ENCODE peak calls at places on chromosomes 4 and X, in eight cellular contexts. J, H, X, Z, I, U, N and T are unnamed samples.

GRCh38 chrX:149962859-149963757 is 24.8 kb upstream of the EOLA2 start:
- DNase-seq in J (peak), H (peak), X (peak), Z (no peak), I (peak), U (peak), N (peak), T (peak)

GRCh38 chrX:107684956-107685385 is 56.7 kb downstream of the PRPS1 start:
- DNase-seq in J (peak), H (peak), X (peak), Z (no peak), I (no peak), U (no peak), N (no peak), T (peak)

GRCh38 chr4:76024007-76024406 is 710 bp upstream of the CXCL10 start:
- DNase-seq in J (no peak), H (no peak), X (no peak), Z (no peak), I (no peak), U (no peak), N (no peak), T (no peak)

GRCh38 chr4:31124008-31124645 is 404.0 kb downstream of the PCDH7 start:
- DNase-seq in J (no peak), H (no peak), X (no peak), Z (no peak), I (no peak), U (no peak), N (no peak), T (no peak)

GRCh38 chr4:866761-867390 is 40.9 kb upstream of the CPLX1 start:
- DNase-seq in J (no peak), H (peak), X (no peak), Z (no peak), I (no peak), U (no peak), N (no peak), T (no peak)

GRCh38 chr4:61638600-61638999 is 438.5 kb downstream of the ADGRL3 start:
- DNase-seq in J (no peak), H (no peak), X (no peak), Z (no peak), I (no peak), U (no peak), N (peak), T (no peak)

GRCh38 chrX:48487362-48487785 is 11.4 kb downstream of the FTSJ1 start:
- DNase-seq in J (no peak), H (no peak), X (no peak), Z (no peak), I (no peak), U (no peak), N (peak), T (no peak)

GRCh38 chr4:118811008-118811764 is 24.7 kb downstream of the SEC24D start:
- DNase-seq in J (no peak), H (no peak), X (no peak), Z (no peak), I (no peak), U (no peak), N (peak), T (no peak)

GRCh38 chr4:122932763-122933162 is 10.4 kb upstream of the NUDT6 start:
- DNase-seq in J (no peak), H (no peak), X (no peak), Z (no peak), I (no peak), U (no peak), N (no peak), T (no peak)

GRCh38 chr4:10461850-10462400 is 4.7 kb upstream of the ZNF518B start:
- DNase-seq in J (no peak), H (no peak), X (no peak), Z (no peak), I (no peak), U (no peak), N (no peak), T (no peak)